ENCODE peak calls at places on chromosomes 6 and 20, in four cellular contexts. V is ELR; K is naive thymus-derived CD4-positive, alpha-beta T cell; P is NCI-H2029. M is an unnamed sample.

GRCh38 chr20:58746551-58747399 is 54.2 kb downstream of the NPEPL1 start:
- DNase-seq in V (no peak), K (no peak), P (no peak), M (no peak)

GRCh38 chr20:36499723-36500501 is 41.4 kb upstream of the MYL9 start:
- DNase-seq in V (peak), K (no peak), P (no peak), M (no peak)

GRCh38 chr6:132369526-132369925 is 31.7 kb downstream of the MOXD1 start:
- DNase-seq in V (peak), K (no peak), P (no peak), M (no peak)

GRCh38 chr6:133937909-133938308 is 15.1 kb upstream of the TBPL1 start:
- DNase-seq in V (no peak), K (no peak), P (no peak), M (no peak)

GRCh38 chr20:12265662-12266061 is 348.0 kb downstream of the BTBD3 start:
- DNase-seq in V (no peak), K (no peak), P (no peak), M (no peak)

GRCh38 chr20:62307226-62308101 is 4.7 kb downstream of the ADRM1 start:
- DNase-seq in V (no peak), K (no peak), P (no peak), M (no peak)

GRCh38 chr6:145670306-145670705 is 65.0 kb downstream of the EPM2A start:
- DNase-seq in V (no peak), K (no peak), P (no peak), M (no peak)

GRCh38 chr6:149014631-149015171 is 267.9 kb downstream of the UST start:
- DNase-seq in V (peak), K (no peak), P (no peak), M (no peak)

GRCh38 chr6:158595223-158595622 is 35.3 kb downstream of the TMEM181 start:
- DNase-seq in V (peak), K (peak), P (no peak), M (no peak)

GRCh38 chr20:1299522-1299921 is 29.4 kb downstream of the SDCBP2 start:
- DNase-seq in V (peak), K (peak), P (peak), M (peak)

GRCh38 chr6:168607272-168608112 is 166.5 kb downstream of the SMOC2 start:
- DNase-seq in V (no peak), K (no peak), P (peak), M (peak)

GRCh38 chr20:17967595-17968365 is 814 bp downstream of the SNX5 start:
- DNase-seq in V (peak), K (peak), P (no peak), M (no peak)

M was measured in DMS153.